ENCODE peak calls at places on chromosome 11, in six cellular contexts. A is GM23338, B is PC-9, O is neural progenitor cell, U is fibroblast of lung, I is tibial artery. J is an unnamed sample.

GRCh38 chr11:32939866-32940265 is 47.3 kb downstream of the QSER1 start:
- DNase-seq in I (no peak), A (no peak), O (no peak), B (no peak), U (no peak), J (no peak)

GRCh38 chr11:129394709-129395108 is 19.1 kb downstream of the BARX2 start:
- DNase-seq in B (no peak), I (no peak), A (no peak), U (no peak), O (no peak), J (no peak)

GRCh38 chr11:57343825-57344224 is 5.7 kb downstream of the P2RX3 start:
- DNase-seq in U (no peak), B (no peak), O (no peak), A (no peak), I (no peak), J (no peak)

GRCh38 chr11:73980001-73980960 is 2.4 kb downstream of the UCP2 start:
- DNase-seq in O (no peak), B (peak; percentile 62), A (peak; percentile 30), I (peak; percentile 41), U (peak; percentile 17), J (peak; percentile 62)

GRCh38 chr11:73141031-73141308 is 1.1 kb downstream of the FCHSD2 start:
- DNase-seq in O (no peak), B (no peak), I (peak; percentile 37), A (no peak), U (no peak), J (no peak)

GRCh38 chr11:58444285-58444684 is 2.2 kb upstream of the OR5B12 start:
- DNase-seq in A (no peak), O (no peak), I (no peak), B (no peak), U (no peak), J (no peak)

GRCh38 chr11:16815047-16815767 is 76.8 kb downstream of the C11orf58 start:
- DNase-seq in I (peak; percentile 67), O (no peak), U (peak; percentile 84), B (no peak), A (no peak), J (peak; percentile 79)

GRCh38 chr11:130606181-130606580 is 157.7 kb downstream of the ADAMTS15 start:
- DNase-seq in B (no peak), U (peak; percentile 58), O (no peak), I (no peak), A (no peak), J (peak; percentile 56)

GRCh38 chr11:13924801-13925327 is 37.7 kb upstream of the SPON1 start:
- DNase-seq in B (no peak), I (peak; percentile 26), U (no peak), A (no peak), O (no peak), J (no peak)

GRCh38 chr11:116826751-116827431 is 2.8 kb upstream of the APOC3 start:
- DNase-seq in A (no peak), U (no peak), O (no peak), B (no peak), I (peak; percentile 10), J (no peak)

GRCh38 chr11:13955971-13956421 is 6.5 kb upstream of the SPON1 start:
- DNase-seq in B (peak; percentile 19), A (peak; percentile 84), U (peak; percentile 83), O (peak; percentile 83), I (peak; percentile 56), J (peak; percentile 79)

GRCh38 chr11:12684354-12684753 is 10.1 kb downstream of the TEAD1 start:
- DNase-seq in A (peak; percentile 63), O (no peak), U (no peak), B (no peak), I (no peak), J (no peak)

GRCh38 chr11:12448131-12448939 is 71.0 kb downstream of the PARVA start:
- DNase-seq in B (no peak), U (no peak), O (no peak), I (no peak), A (no peak), J (no peak)

GRCh38 chr11:45045692-45046471 is 95.2 kb upstream of the TP53I11 start:
- DNase-seq in A (no peak), O (no peak), I (peak; percentile 74), B (no peak), U (peak; percentile 56), J (peak; percentile 79)

GRCh38 chr11:88313441-88313840 is 24.1 kb downstream of the CTSC start:
- DNase-seq in B (no peak), U (no peak), O (no peak), I (no peak), A (no peak), J (no peak)

GRCh38 chr11:75508051-75508561 is 17.6 kb downstream of the GDPD5 start:
- DNase-seq in A (no peak), I (no peak), U (no peak), B (no peak), O (no peak), J (no peak)

GRCh38 chr11:10504490-10504889 is 36.5 kb downstream of the RNF141 start:
- DNase-seq in B (no peak), U (no peak), O (no peak), A (no peak), I (no peak), J (no peak)

GRCh38 chr11:2586091-2586792 is 113.6 kb downstream of the KCNQ1OT1 start:
- DNase-seq in O (no peak), I (peak; percentile 15), U (no peak), A (no peak), B (no peak), J (no peak)

GRCh38 chr11:35144103-35144741 is 5.3 kb downstream of the CD44 start:
- DNase-seq in A (no peak), U (peak; percentile 73), B (peak; percentile 69), O (no peak), I (no peak), J (no peak)

GRCh38 chr11:35146711-35147110 is 7.7 kb downstream of the CD44 start:
- DNase-seq in I (no peak), O (no peak), B (no peak), U (no peak), A (no peak), J (no peak)

GRCh38 chr11:35144811-35145210 is 5.8 kb downstream of the CD44 start:
- DNase-seq in U (peak; percentile 58), O (no peak), A (no peak), I (no peak), B (no peak), J (no peak)

GRCh38 chr11:35146074-35146521 is 7.1 kb downstream of the CD44 start:
- DNase-seq in U (no peak), A (no peak), I (no peak), O (no peak), B (peak; percentile 71), J (no peak)

DNA sequence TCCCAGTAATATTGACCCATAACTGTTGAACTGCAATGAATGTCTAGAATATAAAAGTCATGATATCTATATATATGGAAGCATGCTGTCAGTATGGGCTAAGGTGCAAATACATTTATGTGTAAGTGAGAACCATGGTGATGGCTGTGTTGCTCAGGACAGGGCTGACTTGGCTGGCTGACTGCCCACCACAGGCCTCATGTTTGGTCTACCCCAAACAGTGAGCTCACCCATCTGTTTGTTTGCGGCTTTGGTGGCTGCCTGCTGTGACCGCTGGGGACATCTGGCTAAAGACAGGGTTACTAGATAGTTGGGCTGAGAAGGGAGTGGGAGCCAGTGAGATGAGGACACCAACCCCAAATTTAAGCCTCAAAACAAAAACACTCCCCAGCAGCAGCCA is 6.3 kb downstream of the CD44 start:
- DNase-seq in B (peak; percentile 73), U (no peak), A (no peak), I (no peak), O (no peak), J (no peak)
- TF ChIP-seq CTCF in B (no peak), U (no peak), A (no peak), I (no peak), O (no peak), J (no peak)

DNA sequence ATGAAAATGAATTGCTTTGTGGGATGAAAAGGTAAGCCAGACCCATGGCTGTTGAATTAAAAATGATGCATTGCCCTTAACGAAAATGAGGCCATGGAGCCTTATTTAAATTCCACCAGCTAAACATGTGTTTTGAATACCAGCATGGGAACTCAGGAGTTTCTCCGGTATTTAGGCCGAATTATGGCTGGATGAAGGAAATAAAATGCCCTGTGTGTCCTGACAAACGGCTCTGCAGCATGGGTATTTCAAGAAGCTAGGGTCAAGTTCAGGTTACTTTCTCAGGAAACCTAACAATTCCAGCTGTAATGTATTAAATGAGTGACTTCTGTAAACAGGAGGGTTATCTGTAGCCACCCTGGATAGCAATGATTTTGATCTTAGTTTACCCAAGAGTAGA is 38.3 kb downstream of the AMOTL1 start:
- DNase-seq in U (no peak), B (no peak), A (no peak), O (no peak), I (no peak), J (no peak)
- H3K27ac ChIP-seq in U (peak overlapping the region; percentile 8), B (no peak overlapping the region), A (no peak overlapping the region), O (no peak overlapping the region), I (peak overlapping the region; percentile 16), J (no peak overlapping the region)

DNA sequence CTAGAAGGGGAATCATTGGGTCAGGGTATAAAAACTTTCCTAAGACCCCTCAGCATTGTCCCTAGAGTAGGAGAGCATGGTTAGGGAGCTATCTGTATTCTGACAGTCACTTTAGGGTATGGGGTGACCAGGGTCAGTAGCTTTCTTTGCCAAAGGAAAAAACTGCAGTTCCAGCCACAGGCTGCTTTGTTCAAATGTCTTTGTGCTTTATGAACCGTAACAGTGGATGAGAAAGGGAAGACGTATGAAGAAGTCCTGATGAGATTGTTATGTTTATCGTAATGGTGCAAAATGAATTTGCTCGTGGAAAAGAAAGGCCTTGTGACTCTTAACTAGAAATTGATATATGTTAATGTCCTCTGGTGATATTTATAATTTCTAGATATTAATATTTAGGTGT is 30.0 kb downstream of the CYB5R2 start:
- DNase-seq in U (no peak), I (no peak), O (peak; percentile 34), B (no peak), A (no peak), J (no peak)
- H3K36me3 ChIP-seq in U (no peaks in the 10 kb centered on the region), I (peaks cover 44% of the 10 kb centered on the region), O (no peaks in the 10 kb centered on the region), B (no peaks in the 10 kb centered on the region), A (no peaks in the 10 kb centered on the region), J (peaks cover 32% of the 10 kb centered on the region)

GRCh38 chr11:66466225-66467033 is at the start of gene PELI3:
- DNase-seq in B (peak; percentile 95), I (peak; percentile 90), U (peak; percentile 90), A (peak; percentile 96), O (peak; percentile 96), J (peak; percentile 92)

GRCh38 chr11:66468691-66469090 is 2.0 kb downstream of the PELI3 start:
- DNase-seq in I (no peak), U (no peak), A (no peak), O (no peak), B (no peak), J (no peak)

GRCh38 chr11:66467756-66468155 is 1.1 kb downstream of the PELI3 start:
- DNase-seq in U (peak; percentile 25), B (peak; percentile 34), O (peak; percentile 75), A (peak; percentile 44), I (peak; percentile 39), J (no peak)

GRCh38 chr11:66465371-66466224 is 1.1 kb upstream of the PELI3 start:
- DNase-seq in I (no peak), O (no peak), B (no peak), U (no peak), A (no peak), J (no peak)

DNA sequence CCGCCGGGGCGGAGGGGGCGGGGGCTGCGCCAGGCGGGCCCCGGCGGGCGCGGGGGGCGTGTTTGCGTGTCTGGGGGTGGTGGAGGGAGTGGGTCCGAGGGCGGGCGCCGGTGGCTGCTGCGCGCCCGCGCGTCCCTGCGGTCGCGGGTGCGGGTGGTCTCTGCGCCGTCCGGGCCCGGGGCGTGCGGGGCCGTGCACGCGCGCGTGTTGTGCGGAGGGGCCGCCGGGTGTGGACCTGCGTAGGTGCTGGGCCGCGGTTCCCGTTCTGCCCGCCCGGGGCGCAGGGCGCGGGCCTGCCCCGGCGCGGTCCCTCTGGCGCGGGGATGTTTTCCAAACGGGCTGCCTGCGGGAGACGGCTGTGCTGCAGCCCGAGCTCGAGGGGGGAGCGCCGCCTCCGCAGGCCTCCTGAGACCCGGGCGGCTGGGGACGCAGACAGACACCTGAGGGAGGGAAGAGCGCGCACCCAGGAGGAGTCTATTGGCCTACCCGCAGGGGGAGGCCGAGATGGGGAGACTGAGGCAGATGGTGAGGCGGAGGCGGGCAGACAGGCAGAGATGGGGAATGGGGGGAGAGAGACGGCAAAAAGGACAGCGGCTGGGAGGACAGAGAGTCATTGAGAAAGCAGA is 442 bp downstream of the PELI3 start:
- DNase-seq in B (peak; percentile 62), U (no peak), O (peak; percentile 74), A (peak; percentile 64), I (no peak), J (no peak)
- TF ChIP-seq CTCF in B (peak; percentile 49), U (peak; percentile 10), O (peak; percentile 41), A (no peak), I (peak; percentile 57), J (no peak)

J was measured in right atrium auricular region.